ENCODE peak calls at places on chromosomes 2 and 18, in six cellular contexts. J, H, F, L, D and S are unnamed samples.

GRCh38 chr2:47558116-47559078 is 155.4 kb downstream of the MSH2 start:
- DNase-seq in D (no peak), J (no peak), L (no peak), H (no peak), F (no peak), S (no peak)

GRCh38 chr18:6249110-6249680 is 165.5 kb downstream of the L3MBTL4 start:
- DNase-seq in F (no peak), L (no peak), H (no peak), D (no peak), J (no peak), S (no peak)

GRCh38 chr2:238838786-238839327 is 9.0 kb upstream of the TWIST2 start:
- DNase-seq in H (no peak), D (no peak), L (no peak), F (no peak), J (no peak), S (no peak)

GRCh38 chr2:123047186-123047585 is 977.9 kb upstream of the CNTNAP5 start:
- DNase-seq in J (no peak), H (no peak), D (no peak), F (no peak), L (no peak), S (no peak)

GRCh38 chr2:239098288-239098970 is 250.5 kb downstream of the TWIST2 start:
- DNase-seq in D (no peak), L (no peak), J (no peak), H (no peak), F (no peak), S (no peak)

GRCh38 chr2:34105015-34105767 is 506.1 kb upstream of the FAM98A start:
- DNase-seq in J (no peak), F (no peak), D (no peak), H (no peak), L (no peak), S (no peak)

GRCh38 chr18:48419268-48420022 is 10.3 kb upstream of the ZBTB7C start:
- DNase-seq in J (no peak), L (no peak), D (peak; percentile 9), F (no peak), H (peak; percentile 6), S (no peak)

GRCh38 chr2:157662401-157662800 is 33.7 kb upstream of the ACVR1C start:
- DNase-seq in L (no peak), H (no peak), J (no peak), D (no peak), F (no peak), S (no peak)

GRCh38 chr18:27411911-27412310 is 226.8 kb upstream of the CHST9 start:
- DNase-seq in L (no peak), H (no peak), J (no peak), F (no peak), D (peak; percentile 36), S (no peak)

GRCh38 chr2:39919511-39920317 is 140.7 kb upstream of the THUMPD2 start:
- DNase-seq in H (no peak), D (no peak), J (no peak), L (no peak), F (no peak), S (no peak)

GRCh38 chr2:1294882-1295281 is 118.4 kb upstream of the TPO start:
- DNase-seq in D (no peak), L (no peak), H (no peak), J (no peak), F (no peak), S (no peak)

GRCh38 chr2:72676341-72677025 is 149.3 kb downstream of the EXOC6B start:
- DNase-seq in H (no peak), L (no peak), D (peak; percentile 6), F (no peak), J (no peak), S (no peak)

GRCh38 chr2:196985524-196986183 is 59.1 kb upstream of the PGAP1 start:
- DNase-seq in H (no peak), F (no peak), L (no peak), D (no peak), J (no peak), S (peak; percentile 77)

GRCh38 chr18:57029761-57030160 is 117.1 kb upstream of the BOD1L2 start:
- DNase-seq in L (no peak), J (no peak), H (no peak), D (peak; percentile 20), F (no peak), S (no peak)

GRCh38 chr2:165953306-165953654 is 296 bp downstream of the TTC21B start:
- DNase-seq in H (no peak), F (no peak), J (no peak), D (peak; percentile 54), L (peak; percentile 3), S (no peak)

GRCh38 chr2:9071032-9071431 is 67.5 kb upstream of the MBOAT2 start:
- DNase-seq in H (peak; percentile 71), F (no peak), J (peak; percentile 53), L (peak; percentile 99), D (peak; percentile 42), S (no peak)

GRCh38 chr18:75008186-75008585 is 200.8 kb downstream of the PTGR3 start:
- DNase-seq in J (no peak), L (no peak), D (no peak), F (no peak), H (no peak), S (no peak)

GRCh38 chr2:201406077-201406662 is 45.1 kb downstream of the TRAK2 start:
- DNase-seq in D (peak; percentile 57), H (peak; percentile 57), J (no peak), L (no peak), F (no peak), S (no peak)

GRCh38 chr2:54012538-54013141 is 41.8 kb upstream of the PSME4 start:
- DNase-seq in L (no peak), F (no peak), D (no peak), J (no peak), H (no peak), S (no peak)

GRCh38 chr2:67476808-67477790 is 80.0 kb downstream of the ETAA1 start:
- DNase-seq in F (peak; percentile 33), J (peak; percentile 28), L (peak; percentile 12), D (peak; percentile 32), H (peak; percentile 18), S (no peak)

GRCh38 chr2:155062250-155062985 is 363.9 kb downstream of the KCNJ3 start:
- DNase-seq in H (no peak), L (no peak), J (no peak), D (peak; percentile 10), F (no peak), S (no peak)
- TF ChIP-seq REST in H (no peak), L (no peak), J (no peak), D (no peak), F (no peak), S (no peak)

DNA sequence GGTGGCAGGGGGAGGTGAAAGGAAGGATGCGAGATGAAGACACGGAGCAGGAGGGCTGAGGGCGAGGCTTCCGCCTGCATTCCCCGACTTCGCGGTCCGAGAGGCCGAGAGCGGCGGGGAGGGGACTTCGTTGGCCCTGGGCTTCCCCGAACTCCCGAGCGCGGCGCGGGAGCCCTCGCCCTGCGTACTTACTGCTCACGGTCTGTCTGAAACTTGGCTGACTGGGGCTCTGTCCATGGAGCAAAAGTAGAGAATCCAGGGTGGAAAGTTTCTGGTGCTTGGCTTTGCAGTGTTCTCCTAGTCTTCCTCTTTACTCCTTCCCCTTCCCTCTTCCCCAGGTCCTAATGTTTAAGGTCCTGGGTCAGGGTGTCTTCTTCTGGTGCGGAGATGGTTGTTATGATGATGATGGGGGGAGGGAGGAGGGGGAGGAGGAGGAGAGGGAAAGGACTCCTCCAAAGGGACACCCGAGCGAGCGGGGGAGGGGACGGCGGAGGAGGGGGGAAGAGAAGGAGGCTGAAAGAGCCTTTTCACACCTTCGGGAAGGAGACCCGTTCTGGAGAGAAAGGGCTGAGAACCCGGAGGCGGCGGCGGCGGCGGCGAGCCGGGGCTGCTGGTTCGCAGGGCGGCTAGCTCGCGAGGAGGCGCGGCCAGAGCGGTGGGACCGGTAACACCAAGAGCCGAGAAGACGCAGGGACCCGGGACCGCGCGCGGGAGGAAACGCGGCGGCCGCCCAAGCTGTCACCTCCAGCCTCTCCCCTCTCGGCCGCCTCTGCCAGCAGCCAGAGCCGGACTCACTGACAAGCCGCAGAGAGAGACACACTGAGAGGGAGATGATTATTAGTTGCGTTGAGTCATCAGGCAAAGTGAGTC is at the start of gene SATB2:
- DNase-seq in D (no peak), H (peak; percentile 82), J (no peak), F (peak; percentile 47), L (peak; percentile 65), S (peak; percentile 60)
- TF ChIP-seq POLR2AphosphoS5 in D (no peak), H (peak; percentile 47), J (no peak), F (no peak), L (peak; percentile 50), S (no peak)

DNA sequence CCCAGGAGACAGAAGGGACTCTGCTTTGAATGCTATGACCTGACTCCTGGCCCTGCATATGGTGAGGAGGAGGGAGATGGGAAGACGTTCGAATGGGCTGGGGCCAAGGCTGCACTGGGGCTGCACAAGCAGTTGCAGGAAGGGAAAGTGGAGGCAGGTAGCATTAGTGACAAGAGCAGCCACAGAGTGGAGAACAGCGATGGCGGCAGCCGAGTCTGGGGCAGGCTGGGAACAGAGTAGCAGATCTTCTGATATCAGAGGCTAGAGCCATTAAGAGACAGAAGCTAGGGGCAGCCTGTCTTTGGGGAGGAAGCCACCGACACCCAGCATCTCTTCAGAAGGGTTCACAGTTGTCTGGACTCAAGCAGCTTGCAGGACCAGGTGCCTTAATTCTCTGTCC is 50.1 kb downstream of the ST3GAL5 start:
- DNase-seq in H (no peak), F (no peak), J (no peak), L (no peak), D (no peak), S (no peak)
- TF ChIP-seq REST in H (no peak), F (no peak), J (no peak), L (no peak), D (no peak), S (no peak)

DNA sequence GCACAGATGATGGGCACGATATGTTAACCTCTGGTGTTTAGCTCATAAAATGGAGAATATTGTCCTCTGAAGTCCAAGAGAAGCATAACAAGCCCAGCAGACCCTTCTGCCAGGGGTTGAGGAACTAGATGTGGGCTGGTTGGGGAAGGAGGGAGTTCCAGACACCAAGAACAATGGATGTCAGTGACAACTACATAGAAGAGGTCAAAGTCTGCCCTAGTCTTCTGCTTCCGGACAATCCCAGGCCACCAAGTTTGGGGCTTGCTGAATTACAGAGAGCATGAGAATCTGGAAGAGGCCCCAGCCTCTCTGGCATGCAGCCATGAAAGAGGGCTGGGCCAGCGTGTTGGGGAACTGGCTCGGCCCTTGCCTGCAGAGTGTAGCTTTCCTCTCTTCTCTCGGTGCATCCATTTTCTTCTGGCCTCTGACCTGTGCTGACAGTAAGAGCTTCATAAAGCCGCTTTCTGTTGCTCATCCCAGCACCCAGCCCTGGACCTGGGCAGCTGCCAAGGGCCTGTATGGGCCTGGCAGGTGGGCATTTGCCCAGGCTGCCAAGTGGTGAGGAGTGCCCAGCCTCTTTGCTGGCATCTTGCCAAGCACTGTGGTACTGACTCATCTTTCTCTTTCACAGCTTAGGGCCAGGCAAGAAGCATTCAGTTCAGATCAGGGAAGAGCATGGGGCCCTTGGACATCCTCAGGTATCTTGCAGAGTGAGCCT is 14.6 kb upstream of the LAPTM4A start:
- DNase-seq in D (peak; percentile 95), H (no peak), F (peak; percentile 67), J (no peak), L (no peak), S (peak; percentile 27)
- TF ChIP-seq POLR2AphosphoS5 in D (no peak), H (no peak), F (peak; percentile 84), J (no peak), L (peak; percentile 54), S (no peak)